ENCODE peak calls at places on chromosomes 13 and 19, in five cellular contexts. N is thoracic aorta, W is heart right ventricle, F is PC-9, Y is ovary. R is an unnamed sample.

GRCh38 chr13:77184455-77184854 is 142.4 kb downstream of the MYCBP2 start:
- DNase-seq in Y (no peak), N (no peak), F (no peak), W (no peak), R (no peak)

GRCh38 chr19:49165111-49165750 is 7.6 kb downstream of the TRPM4 start:
- DNase-seq in N (no peak), W (no peak), F (peak; percentile 49), Y (no peak), R (no peak)

GRCh38 chr19:34967551-34967950 is 3.5 kb upstream of the ZNF792 start:
- DNase-seq in N (no peak), Y (no peak), F (no peak), W (no peak), R (no peak)

GRCh38 chr13:27334774-27335490 is 64.3 kb downstream of the RASL11A start:
- DNase-seq in F (no peak), N (no peak), Y (no peak), W (no peak), R (no peak)

GRCh38 chr19:41915248-41916032 is 12.8 kb downstream of the ERFL start:
- DNase-seq in N (no peak), W (no peak), F (no peak), Y (no peak), R (no peak)

GRCh38 chr19:43316591-43317319 is 36.7 kb upstream of the CD177 start:
- DNase-seq in Y (no peak), W (no peak), F (no peak), N (no peak), R (no peak)

GRCh38 chr13:31469377-31469776 is 269.6 kb downstream of the B3GLCT start:
- DNase-seq in Y (no peak), N (no peak), W (no peak), F (no peak), R (no peak)

GRCh38 chr13:41603917-41604316 is 146.6 kb downstream of the RGCC start:
- DNase-seq in N (no peak), Y (no peak), W (no peak), F (peak; percentile 46), R (no peak)

GRCh38 chr13:114124921-114125320 is 7.5 kb downstream of the RASA3 start:
- DNase-seq in Y (no peak), F (no peak), N (no peak), W (no peak), R (no peak)

DNA sequence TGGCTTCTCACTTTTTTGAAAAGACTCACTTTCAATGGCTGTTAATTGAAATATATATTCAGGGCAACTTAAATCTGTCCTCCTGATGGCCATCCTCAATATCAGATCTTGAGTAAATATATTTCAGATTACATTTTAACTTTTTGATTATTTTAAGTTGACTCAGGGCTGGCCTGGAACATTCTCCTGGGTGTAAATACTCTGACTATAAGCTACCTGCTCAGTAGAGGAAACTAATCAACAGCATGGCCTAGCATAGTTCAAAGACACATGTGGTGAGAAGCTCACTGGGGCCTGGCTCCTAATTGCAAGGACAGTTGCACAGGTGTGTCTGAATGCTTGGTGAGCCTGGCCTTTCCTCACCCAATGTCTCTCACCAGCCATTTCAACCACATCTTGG is 5.5 kb upstream of the ZNF726 start:
- DNase-seq in W (no peak), N (no peak), F (no peak), Y (no peak), R (no peak)
- H3K9me3 ChIP-seq in W (peaks cover 15% of the 10 kb centered on the region), N (peaks cover 9% of the 10 kb centered on the region), F (peaks cover 30% of the 10 kb centered on the region), Y (no peaks in the 10 kb centered on the region), R (no peaks in the 10 kb centered on the region)

GRCh38 chr19:36421749-36422481 is 3.5 kb upstream of the ZFP82 start:
- DNase-seq in F (no peak), N (no peak), Y (no peak), W (no peak), R (no peak)

GRCh38 chr19:36418287-36419001 is at the start of gene ZFP82:
- DNase-seq in F (peak; percentile 58), Y (peak; percentile 71), N (no peak), W (peak; percentile 90), R (peak; percentile 50)

GRCh38 chr19:36420961-36421748 is 2.7 kb upstream of the ZFP82 start:
- DNase-seq in N (no peak), W (peak; percentile 54), Y (no peak), F (no peak), R (no peak)

GRCh38 chr19:36423925-36424324 is 5.5 kb upstream of the ZFP82 start:
- DNase-seq in F (no peak), N (no peak), W (no peak), Y (no peak), R (no peak)
- H3K9me3 ChIP-seq in F (peaks cover 5% of the 10 kb centered on the region), N (no peaks in the 10 kb centered on the region), W (no peaks in the 10 kb centered on the region), Y (no peaks in the 10 kb centered on the region), R (no peaks in the 10 kb centered on the region)

DNA sequence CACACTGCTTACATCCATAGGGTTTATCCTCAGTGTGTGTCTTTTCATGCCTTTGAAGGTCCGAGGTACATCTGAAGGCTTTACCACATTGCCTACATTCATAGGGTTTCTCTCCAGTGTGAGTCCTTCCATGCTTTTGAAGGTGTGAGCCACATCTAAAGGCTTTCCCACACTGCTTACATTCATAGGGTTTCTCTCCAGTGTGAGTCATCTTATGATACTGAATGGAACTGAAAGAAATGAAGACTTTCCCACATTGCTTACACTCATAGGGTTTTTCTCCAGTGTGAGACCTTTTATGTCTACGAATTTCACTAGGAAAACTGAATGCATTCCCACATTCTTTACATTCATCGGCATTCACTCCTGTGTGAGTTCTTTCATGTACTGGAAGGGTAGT is 7.1 kb downstream of the ZNF20 start:
- DNase-seq in F (no peak), N (no peak), Y (no peak), W (no peak), R (no peak)
- H3K9me3 ChIP-seq in F (peaks cover 64% of the 10 kb centered on the region), N (peaks cover 29% of the 10 kb centered on the region), Y (peaks cover 21% of the 10 kb centered on the region), W (peaks cover 48% of the 10 kb centered on the region), R (peaks cover 17% of the 10 kb centered on the region)

GRCh38 chr13:19157461-19157860 is 24.2 kb downstream of the TUBA3C start:
- DNase-seq in W (no peak), N (no peak), F (no peak), Y (no peak), R (no peak)

GRCh38 chr13:19158006-19158405 is 23.6 kb downstream of the TUBA3C start:
- DNase-seq in N (no peak), W (no peak), F (no peak), Y (no peak), R (no peak)

GRCh38 chr13:19159181-19159580 is 22.4 kb downstream of the TUBA3C start:
- DNase-seq in W (no peak), N (no peak), Y (no peak), F (no peak), R (no peak)

GRCh38 chr13:19159761-19160420 is 21.7 kb downstream of the TUBA3C start:
- DNase-seq in F (no peak), N (no peak), Y (no peak), W (no peak), R (no peak)

GRCh38 chr13:19158526-19158925 is 23.1 kb downstream of the TUBA3C start:
- DNase-seq in F (no peak), N (no peak), W (no peak), Y (no peak), R (no peak)
- H3K9me3 ChIP-seq in F (no peaks in the 10 kb centered on the region), N (no peaks in the 10 kb centered on the region), W (peaks cover 9% of the 10 kb centered on the region), Y (no peaks in the 10 kb centered on the region), R (no peaks in the 10 kb centered on the region)

GRCh38 chr19:27689734-27690241 is 1523.2 kb downstream of the UQCRFS1 start:
- DNase-seq in N (no peak), F (no peak), Y (no peak), W (no peak), R (no peak)
- H3K9me3 ChIP-seq in N (peaks cover 3% of the 10 kb centered on the region), F (no peaks in the 10 kb centered on the region), Y (no peaks in the 10 kb centered on the region), W (peaks cover 11% of the 10 kb centered on the region), R (no peaks in the 10 kb centered on the region)

GRCh38 chr19:15683411-15683810 is 10.5 kb downstream of the CYP4F12 start:
- DNase-seq in F (no peak), Y (no peak), W (no peak), N (no peak), R (no peak)
- H3K9me3 ChIP-seq in F (no peaks in the 10 kb centered on the region), Y (no peaks in the 10 kb centered on the region), W (peaks cover 13% of the 10 kb centered on the region), N (no peaks in the 10 kb centered on the region), R (no peaks in the 10 kb centered on the region)

R was measured in T-helper 17 cell.